ENCODE peak calls at places on chromosomes 11 and 22, in six cellular contexts. One of them, this sample, is unnamed.

GRCh38 chr11:72578541-72578940 is 95.7 kb downstream of the PDE2A start:
- DNase-seq in GM12891: no peak
- DNase-seq in GM12878: no peak
- DNase-seq in H1: no peak
- DNase-seq in GM12892: no peak
- DNase-seq in HepG2: no peak
- DNase-seq in this sample: no peak

GRCh38 chr11:79438631-79439429 is 2.0 kb downstream of the TENM4 start:
- DNase-seq in GM12891: no peak
- DNase-seq in GM12878: no peak
- DNase-seq in H1: no peak
- DNase-seq in GM12892: peak
- DNase-seq in HepG2: no peak
- DNase-seq in this sample: no peak

GRCh38 chr11:18392434-18393321 is 1.7 kb upstream of the LDHA start:
- DNase-seq in GM12891: no peak
- DNase-seq in GM12878: no peak
- DNase-seq in H1: no peak
- DNase-seq in GM12892: no peak
- DNase-seq in HepG2: no peak
- DNase-seq in this sample: no peak

GRCh38 chr11:74090701-74091100 is 80.1 kb downstream of the C2CD3 start:
- DNase-seq in GM12891: no peak
- DNase-seq in GM12878: no peak
- DNase-seq in H1: no peak
- DNase-seq in GM12892: no peak
- DNase-seq in HepG2: peak
- DNase-seq in this sample: no peak

GRCh38 chr11:26994579-26995210 is 783 bp downstream of the FIBIN start:
- DNase-seq in GM12891: no peak
- DNase-seq in GM12878: no peak
- DNase-seq in H1: no peak
- DNase-seq in GM12892: no peak
- DNase-seq in HepG2: no peak
- DNase-seq in this sample: no peak

GRCh38 chr22:35334010-35334409 is 34.3 kb downstream of the TOM1 start:
- DNase-seq in GM12891: no peak
- DNase-seq in GM12878: no peak
- DNase-seq in H1: no peak
- DNase-seq in GM12892: no peak
- DNase-seq in HepG2: no peak
- DNase-seq in this sample: no peak

GRCh38 chr11:80466570-80466969 is 1025.7 kb upstream of the TENM4 start:
- DNase-seq in GM12891: no peak
- DNase-seq in GM12878: no peak
- DNase-seq in H1: no peak
- DNase-seq in GM12892: no peak
- DNase-seq in HepG2: no peak
- DNase-seq in this sample: no peak

GRCh38 chr11:61635787-61636186 is 44.4 kb upstream of the DAGLA start:
- DNase-seq in GM12891: no peak
- DNase-seq in GM12878: no peak
- DNase-seq in H1: no peak
- DNase-seq in GM12892: no peak
- DNase-seq in HepG2: no peak
- DNase-seq in this sample: no peak

GRCh38 chr22:43540570-43540969 is 128.8 kb downstream of the MPPED1 start:
- DNase-seq in GM12891: no peak
- DNase-seq in GM12878: no peak
- DNase-seq in H1: no peak
- DNase-seq in GM12892: no peak
- DNase-seq in HepG2: no peak
- DNase-seq in this sample: no peak

GRCh38 chr11:96037267-96037990 is 113.5 kb upstream of the MTMR2 start:
- DNase-seq in GM12891: no peak
- DNase-seq in GM12878: no peak
- DNase-seq in H1: no peak
- DNase-seq in GM12892: no peak
- DNase-seq in HepG2: no peak
- DNase-seq in this sample: no peak
- TF ChIP-seq TAF1 in GM12891: no peak
- TF ChIP-seq TAF1 in GM12878: no peak
- TF ChIP-seq TAF1 in H1: no peak
- TF ChIP-seq TAF1 in GM12892: no peak
- TF ChIP-seq TAF1 in HepG2: no peak
- TF ChIP-seq TAF1 in this sample: no peak

DNA sequence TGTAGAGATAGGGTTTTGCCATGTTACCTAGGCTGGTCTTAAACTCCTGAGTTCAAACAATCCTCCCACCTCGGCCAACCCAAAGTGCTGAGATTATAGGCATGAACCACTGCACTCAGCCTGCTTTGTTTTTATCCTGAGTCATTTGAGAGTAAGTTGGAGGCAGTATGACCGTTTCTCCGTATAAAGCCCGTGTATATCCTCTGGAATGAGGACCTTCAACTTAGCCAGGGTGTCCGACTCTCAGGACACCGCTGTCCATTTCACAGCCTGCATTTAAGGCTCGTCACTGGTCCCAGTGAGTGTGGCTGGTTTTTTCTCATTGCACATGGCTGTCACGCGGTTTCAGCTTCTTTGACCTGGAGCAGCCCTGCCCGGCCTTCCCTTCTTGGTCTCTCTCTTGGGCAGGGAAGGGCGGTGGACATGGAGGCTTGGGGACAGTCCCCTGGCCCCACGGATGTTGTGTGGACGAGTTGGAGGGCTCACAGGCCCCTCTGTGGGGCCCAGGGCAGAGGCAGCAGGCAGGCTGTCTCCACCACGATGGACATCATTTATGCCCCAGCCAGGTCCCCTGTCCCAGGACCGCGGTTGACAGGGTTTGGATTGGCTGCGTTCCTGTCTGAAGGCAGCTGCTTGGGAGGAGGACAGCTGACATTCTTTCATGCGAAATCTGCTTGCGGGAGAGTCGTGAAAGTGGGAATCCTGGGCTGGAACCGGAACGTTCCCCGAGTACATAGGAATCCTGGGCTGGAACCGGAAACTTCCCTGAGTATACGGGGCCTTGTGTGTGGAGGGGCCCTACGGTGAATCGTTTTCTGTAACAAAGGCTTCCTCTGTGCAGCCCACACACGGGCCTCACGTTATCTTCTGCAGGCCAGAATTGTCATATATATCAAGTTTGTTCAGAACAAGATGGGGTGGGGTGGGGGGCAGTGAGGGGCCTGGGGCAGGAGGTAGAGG is 93.4 kb downstream of the KCNQ1 start:
- DNase-seq in GM12891: no peak
- DNase-seq in GM12878: no peak
- DNase-seq in H1: no peak
- DNase-seq in GM12892: no peak
- DNase-seq in HepG2: no peak
- DNase-seq in this sample: no peak
- TF ChIP-seq TAF1 in GM12891: no peak
- TF ChIP-seq TAF1 in GM12878: no peak
- TF ChIP-seq TAF1 in H1: no peak
- TF ChIP-seq TAF1 in GM12892: no peak
- TF ChIP-seq TAF1 in HepG2: no peak
- TF ChIP-seq TAF1 in this sample: no peak

GRCh38 chr11:119319136-119319701 is 2.3 kb upstream of the MCAM start:
- DNase-seq in GM12891: peak
- DNase-seq in GM12878: no peak
- DNase-seq in H1: no peak
- DNase-seq in GM12892: no peak
- DNase-seq in HepG2: no peak
- DNase-seq in this sample: no peak

GRCh38 chr11:119316729-119317591 is at the start of gene MCAM:
- DNase-seq in GM12891: peak
- DNase-seq in GM12878: no peak
- DNase-seq in H1: no peak
- DNase-seq in GM12892: no peak
- DNase-seq in HepG2: peak
- DNase-seq in this sample: peak

GRCh38 chr11:119319702-119320592 is 3.0 kb upstream of the MCAM start:
- DNase-seq in GM12891: peak
- DNase-seq in GM12878: no peak
- DNase-seq in H1: no peak
- DNase-seq in GM12892: no peak
- DNase-seq in HepG2: no peak
- DNase-seq in this sample: peak

GRCh38 chr11:119317592-119318239 is 786 bp upstream of the MCAM start:
- DNase-seq in GM12891: no peak
- DNase-seq in GM12878: no peak
- DNase-seq in H1: no peak
- DNase-seq in GM12892: no peak
- DNase-seq in HepG2: no peak
- DNase-seq in this sample: no peak

GRCh38 chr11:119318240-119319135 is 1.6 kb upstream of the MCAM start:
- DNase-seq in GM12891: peak
- DNase-seq in GM12878: peak
- DNase-seq in H1: no peak
- DNase-seq in GM12892: peak
- DNase-seq in HepG2: peak
- DNase-seq in this sample: peak
- TF ChIP-seq TAF1 in GM12891: no peak
- TF ChIP-seq TAF1 in GM12878: no peak
- TF ChIP-seq TAF1 in H1: peak
- TF ChIP-seq TAF1 in GM12892: peak
- TF ChIP-seq TAF1 in HepG2: peak
- TF ChIP-seq TAF1 in this sample: peak

GRCh38 chr11:3885855-3886254 is 30.4 kb downstream of the STIM1 start:
- DNase-seq in GM12891: no peak
- DNase-seq in GM12878: no peak
- DNase-seq in H1: no peak
- DNase-seq in GM12892: no peak
- DNase-seq in HepG2: no peak
- DNase-seq in this sample: no peak
- TF ChIP-seq TAF1 in GM12891: no peak
- TF ChIP-seq TAF1 in GM12878: no peak
- TF ChIP-seq TAF1 in H1: no peak
- TF ChIP-seq TAF1 in GM12892: no peak
- TF ChIP-seq TAF1 in HepG2: no peak
- TF ChIP-seq TAF1 in this sample: no peak

GRCh38 chr11:88039512-88040496 is 135.4 kb downstream of the RAB38 start:
- DNase-seq in GM12891: no peak
- DNase-seq in GM12878: no peak
- DNase-seq in H1: no peak
- DNase-seq in GM12892: no peak
- DNase-seq in HepG2: no peak
- DNase-seq in this sample: no peak
- TF ChIP-seq TAF1 in GM12891: no peak
- TF ChIP-seq TAF1 in GM12878: no peak
- TF ChIP-seq TAF1 in H1: no peak
- TF ChIP-seq TAF1 in GM12892: no peak
- TF ChIP-seq TAF1 in HepG2: no peak
- TF ChIP-seq TAF1 in this sample: no peak

DNA sequence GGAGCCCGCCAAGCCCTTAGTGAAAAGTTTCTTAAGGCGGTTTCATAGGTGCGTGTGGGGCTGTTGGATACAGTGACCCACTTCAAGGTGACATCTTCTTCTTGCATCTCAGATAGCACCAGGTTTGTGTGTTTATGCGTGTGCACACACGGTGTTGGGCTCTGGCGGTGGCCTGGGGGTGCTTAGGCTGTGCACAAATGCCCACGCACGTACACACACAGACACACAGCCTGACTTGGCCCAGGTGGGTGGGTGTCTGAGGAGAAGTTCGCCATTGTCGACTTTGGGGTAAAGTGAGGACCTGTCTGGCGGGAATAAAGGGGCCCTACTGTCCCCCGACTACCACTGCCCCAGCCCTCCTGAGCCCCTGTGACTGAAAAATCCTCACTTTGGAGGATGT is 103.8 kb downstream of the KCNQ1 start:
- DNase-seq in GM12891: no peak
- DNase-seq in GM12878: no peak
- DNase-seq in H1: no peak
- DNase-seq in GM12892: no peak
- DNase-seq in HepG2: no peak
- DNase-seq in this sample: no peak
- TF ChIP-seq TAF1 in GM12891: no peak
- TF ChIP-seq TAF1 in GM12878: no peak
- TF ChIP-seq TAF1 in H1: no peak
- TF ChIP-seq TAF1 in GM12892: no peak
- TF ChIP-seq TAF1 in HepG2: no peak
- TF ChIP-seq TAF1 in this sample: no peak

This sample was measured in K562.